ENCODE peak calls at places on chromosomes 5 and 9, in six cellular contexts. One of them, this sample, is unnamed.

GRCh38 chr5:143440448-143441102 is 37.1 kb upstream of the NR3C1 start:
- DNase-seq in HCT116: no peak
- DNase-seq in left lung: no peak
- DNase-seq in adrenal gland: no peak
- DNase-seq in esophagus muscularis mucosa: no peak
- DNase-seq in Peyer's patch: no peak
- DNase-seq in this sample: no peak

GRCh38 chr5:144189800-144190429 is 19.2 kb downstream of the KCTD16 start:
- DNase-seq in Peyer's patch: peak; percentile 87
- DNase-seq in HCT116: no peak
- DNase-seq in adrenal gland: peak; percentile 29
- DNase-seq in left lung: no peak
- DNase-seq in esophagus muscularis mucosa: no peak
- DNase-seq in this sample: peak; percentile 84

GRCh38 chr9:78714591-78714990 is 417.7 kb downstream of the PSAT1 start:
- DNase-seq in adrenal gland: no peak
- DNase-seq in esophagus muscularis mucosa: no peak
- DNase-seq in Peyer's patch: no peak
- DNase-seq in HCT116: no peak
- DNase-seq in left lung: no peak
- DNase-seq in this sample: no peak

GRCh38 chr5:79263290-79263689 is 27.4 kb downstream of the JMY start:
- DNase-seq in esophagus muscularis mucosa: no peak
- DNase-seq in left lung: no peak
- DNase-seq in Peyer's patch: no peak
- DNase-seq in HCT116: no peak
- DNase-seq in adrenal gland: no peak
- DNase-seq in this sample: no peak

GRCh38 chr5:112329429-112330090 is 89.5 kb downstream of the EPB41L4A start:
- DNase-seq in adrenal gland: no peak
- DNase-seq in left lung: no peak
- DNase-seq in esophagus muscularis mucosa: no peak
- DNase-seq in HCT116: no peak
- DNase-seq in Peyer's patch: no peak
- DNase-seq in this sample: no peak

GRCh38 chr5:36267905-36268304 is 26.2 kb upstream of the NADK2 start:
- DNase-seq in HCT116: no peak
- DNase-seq in left lung: no peak
- DNase-seq in Peyer's patch: no peak
- DNase-seq in esophagus muscularis mucosa: no peak
- DNase-seq in adrenal gland: no peak
- DNase-seq in this sample: no peak

GRCh38 chr9:124657526-124657925 is 113.6 kb downstream of the NR6A1 start:
- DNase-seq in adrenal gland: no peak
- DNase-seq in esophagus muscularis mucosa: no peak
- DNase-seq in HCT116: no peak
- DNase-seq in Peyer's patch: no peak
- DNase-seq in left lung: no peak
- DNase-seq in this sample: no peak

GRCh38 chr9:111438576-111439235 is 45.5 kb downstream of the ECPAS start:
- DNase-seq in esophagus muscularis mucosa: no peak
- DNase-seq in left lung: no peak
- DNase-seq in HCT116: no peak
- DNase-seq in adrenal gland: peak; percentile 54
- DNase-seq in Peyer's patch: no peak
- DNase-seq in this sample: no peak

GRCh38 chr9:36192196-36192595 is 1.5 kb downstream of the CLTA start:
- DNase-seq in Peyer's patch: no peak
- DNase-seq in left lung: no peak
- DNase-seq in esophagus muscularis mucosa: no peak
- DNase-seq in HCT116: no peak
- DNase-seq in adrenal gland: no peak
- DNase-seq in this sample: no peak

GRCh38 chr5:139273572-139274264 is 19.8 kb upstream of the MATR3 start:
- DNase-seq in Peyer's patch: peak; percentile 94
- DNase-seq in adrenal gland: peak; percentile 93
- DNase-seq in esophagus muscularis mucosa: peak; percentile 96
- DNase-seq in left lung: peak; percentile 98
- DNase-seq in HCT116: peak; percentile 74
- DNase-seq in this sample: peak; percentile 95
- TF ChIP-seq CTCF in Peyer's patch: peak; percentile 15
- TF ChIP-seq CTCF in adrenal gland: peak; percentile 38
- TF ChIP-seq CTCF in esophagus muscularis mucosa: no peak
- TF ChIP-seq CTCF in left lung: no peak
- TF ChIP-seq CTCF in HCT116: no peak
- TF ChIP-seq CTCF in this sample: peak; percentile 19

DNA sequence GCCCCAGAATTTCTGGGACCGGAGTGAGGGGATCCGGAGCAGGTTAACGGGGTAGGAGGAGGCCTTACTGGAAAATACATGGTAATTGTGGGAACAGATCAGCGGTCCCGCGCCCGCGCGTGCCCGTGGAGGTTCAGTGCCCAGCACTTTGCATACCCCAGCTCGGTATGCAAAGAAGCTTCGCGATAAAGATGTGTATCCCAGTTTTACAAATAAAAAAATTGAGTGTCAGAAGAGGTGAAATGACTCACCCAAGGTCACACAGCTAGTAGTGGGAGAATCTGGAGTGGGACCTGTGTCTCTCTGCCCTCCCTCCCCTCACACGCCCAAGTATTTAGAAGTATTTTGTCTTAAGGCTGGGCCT is 965 bp downstream of the NEURL1B start:
- DNase-seq in left lung: no peak
- DNase-seq in adrenal gland: no peak
- DNase-seq in Peyer's patch: no peak
- DNase-seq in esophagus muscularis mucosa: no peak
- DNase-seq in HCT116: no peak
- DNase-seq in this sample: no peak
- TF ChIP-seq CTCF in left lung: no peak
- TF ChIP-seq CTCF in adrenal gland: no peak
- TF ChIP-seq CTCF in Peyer's patch: no peak
- TF ChIP-seq CTCF in esophagus muscularis mucosa: no peak
- TF ChIP-seq CTCF in HCT116: no peak
- TF ChIP-seq CTCF in this sample: no peak

GRCh38 chr9:105557804-105558610 is at the start of gene FKTN:
- DNase-seq in HCT116: peak; percentile 64
- DNase-seq in left lung: peak; percentile 96
- DNase-seq in Peyer's patch: peak; percentile 95
- DNase-seq in esophagus muscularis mucosa: peak; percentile 95
- DNase-seq in adrenal gland: peak; percentile 88
- DNase-seq in this sample: peak; percentile 72
- TF ChIP-seq CTCF in HCT116: no peak
- TF ChIP-seq CTCF in left lung: no peak
- TF ChIP-seq CTCF in Peyer's patch: no peak
- TF ChIP-seq CTCF in esophagus muscularis mucosa: no peak
- TF ChIP-seq CTCF in adrenal gland: no peak
- TF ChIP-seq CTCF in this sample: no peak

DNA sequence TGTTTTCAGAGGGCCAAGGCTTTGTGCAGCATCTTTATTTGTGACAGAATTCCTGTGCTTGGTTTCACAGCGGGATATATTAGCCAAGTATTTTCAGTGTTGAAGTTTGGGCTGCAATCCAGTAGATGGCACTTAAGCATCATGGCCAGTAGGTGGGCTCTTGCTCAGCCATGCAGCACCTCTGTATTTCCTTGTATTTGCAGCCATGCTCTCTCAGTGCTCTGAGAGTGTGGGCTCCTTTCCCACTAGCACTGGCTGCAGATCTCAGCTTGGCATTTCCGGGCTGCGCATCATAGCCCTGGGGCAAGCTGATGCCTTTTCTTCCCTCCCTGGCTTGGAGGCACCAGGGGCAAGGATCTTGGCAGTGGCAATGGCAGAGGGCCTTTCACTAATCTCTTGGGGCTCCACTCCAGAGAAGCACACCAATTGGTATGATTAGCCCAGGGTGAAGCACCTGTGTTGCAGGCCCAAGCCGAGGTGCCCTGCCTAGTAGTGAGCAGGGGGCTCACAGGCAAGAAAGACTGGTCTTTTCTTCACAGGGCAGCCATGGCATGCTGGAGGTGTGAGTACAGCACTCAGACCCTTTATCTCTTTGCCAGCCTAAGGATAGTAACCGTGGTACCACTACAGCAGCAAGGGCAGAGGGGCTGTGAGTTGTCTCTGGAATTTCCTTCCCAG is 48.3 kb downstream of the SLCO6A1 start:
- DNase-seq in adrenal gland: no peak
- DNase-seq in esophagus muscularis mucosa: no peak
- DNase-seq in Peyer's patch: no peak
- DNase-seq in HCT116: peak; percentile 40
- DNase-seq in left lung: peak; percentile 5
- DNase-seq in this sample: no peak
- TF ChIP-seq CTCF in adrenal gland: no peak
- TF ChIP-seq CTCF in esophagus muscularis mucosa: no peak
- TF ChIP-seq CTCF in Peyer's patch: no peak
- TF ChIP-seq CTCF in HCT116: peak; percentile 57
- TF ChIP-seq CTCF in left lung: no peak
- TF ChIP-seq CTCF in this sample: no peak

GRCh38 chr5:158812381-158812780 is 287.3 kb downstream of the EBF1 start:
- DNase-seq in esophagus muscularis mucosa: peak; percentile 72
- DNase-seq in Peyer's patch: peak; percentile 90
- DNase-seq in adrenal gland: peak; percentile 22
- DNase-seq in HCT116: no peak
- DNase-seq in left lung: no peak
- DNase-seq in this sample: no peak

GRCh38 chr5:158811921-158812320 is 287.8 kb downstream of the EBF1 start:
- DNase-seq in esophagus muscularis mucosa: no peak
- DNase-seq in left lung: no peak
- DNase-seq in HCT116: no peak
- DNase-seq in Peyer's patch: no peak
- DNase-seq in adrenal gland: no peak
- DNase-seq in this sample: no peak

GRCh38 chr5:158813275-158813674 is 286.4 kb downstream of the EBF1 start:
- DNase-seq in adrenal gland: no peak
- DNase-seq in left lung: no peak
- DNase-seq in esophagus muscularis mucosa: peak; percentile 50
- DNase-seq in Peyer's patch: no peak
- DNase-seq in HCT116: no peak
- DNase-seq in this sample: no peak

GRCh38 chr5:158810615-158811014 is 289.1 kb downstream of the EBF1 start:
- DNase-seq in adrenal gland: no peak
- DNase-seq in left lung: no peak
- DNase-seq in esophagus muscularis mucosa: no peak
- DNase-seq in Peyer's patch: no peak
- DNase-seq in HCT116: no peak
- DNase-seq in this sample: no peak

GRCh38 chr5:158811350-158811749 is 288.4 kb downstream of the EBF1 start:
- DNase-seq in Peyer's patch: no peak
- DNase-seq in HCT116: no peak
- DNase-seq in esophagus muscularis mucosa: peak; percentile 39
- DNase-seq in adrenal gland: no peak
- DNase-seq in left lung: no peak
- DNase-seq in this sample: no peak
- TF ChIP-seq CTCF in Peyer's patch: no peak
- TF ChIP-seq CTCF in HCT116: no peak
- TF ChIP-seq CTCF in esophagus muscularis mucosa: no peak
- TF ChIP-seq CTCF in adrenal gland: no peak
- TF ChIP-seq CTCF in left lung: no peak
- TF ChIP-seq CTCF in this sample: no peak

DNA sequence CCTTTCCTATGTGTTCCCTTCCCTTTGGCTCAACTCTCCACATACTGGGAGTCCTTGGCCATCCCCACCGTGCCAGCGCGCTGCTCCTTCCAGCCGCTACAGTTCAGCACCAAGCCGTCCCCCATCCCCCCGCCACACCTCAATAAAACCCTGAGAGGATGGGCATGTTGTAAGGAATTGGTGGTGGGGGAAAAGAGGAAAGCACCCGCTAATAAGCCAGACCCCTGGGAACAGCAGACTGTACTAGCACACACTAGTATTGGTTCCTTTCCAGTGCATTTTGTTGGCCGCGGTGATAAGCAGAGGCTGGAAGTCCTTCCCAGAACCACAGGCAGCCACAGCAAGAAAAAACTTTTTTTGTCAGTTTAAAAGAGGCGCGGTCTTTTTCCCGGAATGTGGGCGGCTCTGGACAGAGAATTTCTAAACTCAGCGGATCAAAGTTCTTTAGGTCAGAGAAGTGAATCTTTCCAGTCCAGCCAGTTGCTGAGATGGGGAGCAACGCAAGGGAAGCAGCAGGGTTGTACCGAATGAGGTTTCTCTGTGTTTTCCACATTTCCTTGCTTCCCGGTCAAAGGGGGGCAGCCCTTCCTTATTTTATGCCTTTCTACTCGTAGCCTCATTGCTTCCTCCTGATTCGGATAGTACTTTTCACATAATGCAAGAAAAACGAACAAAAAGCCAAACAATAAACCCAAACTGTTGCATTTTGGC is 2.1 kb downstream of the CHSY3 start:
- DNase-seq in left lung: peak; percentile 51
- DNase-seq in HCT116: no peak
- DNase-seq in adrenal gland: no peak
- DNase-seq in esophagus muscularis mucosa: no peak
- DNase-seq in Peyer's patch: no peak
- DNase-seq in this sample: no peak
- TF ChIP-seq CTCF in left lung: no peak
- TF ChIP-seq CTCF in HCT116: peak; percentile 11
- TF ChIP-seq CTCF in adrenal gland: no peak
- TF ChIP-seq CTCF in esophagus muscularis mucosa: no peak
- TF ChIP-seq CTCF in Peyer's patch: no peak
- TF ChIP-seq CTCF in this sample: no peak

DNA sequence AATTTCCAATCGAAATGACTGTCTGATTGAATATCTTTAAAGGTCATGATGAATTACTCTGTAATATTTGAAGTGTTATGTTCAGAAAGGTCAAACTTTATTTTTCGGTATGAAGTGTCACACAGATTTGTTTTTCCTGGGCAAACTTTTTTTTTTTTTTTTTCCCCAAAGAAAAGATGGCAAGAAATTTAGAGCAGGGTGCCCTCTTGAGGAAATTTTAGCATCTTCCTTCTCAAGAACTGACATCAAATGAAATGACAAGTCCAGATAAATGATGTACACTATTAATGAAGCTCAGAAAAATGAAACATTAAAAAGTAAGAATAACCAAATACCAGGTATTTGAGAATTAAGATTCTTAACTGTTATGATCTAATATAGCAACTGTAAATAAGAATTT is 123.6 kb downstream of the INVS start:
- DNase-seq in left lung: no peak
- DNase-seq in adrenal gland: no peak
- DNase-seq in esophagus muscularis mucosa: no peak
- DNase-seq in HCT116: no peak
- DNase-seq in Peyer's patch: no peak
- DNase-seq in this sample: no peak
- TF ChIP-seq CTCF in left lung: no peak
- TF ChIP-seq CTCF in adrenal gland: peak; percentile 23
- TF ChIP-seq CTCF in esophagus muscularis mucosa: peak; percentile 25
- TF ChIP-seq CTCF in HCT116: peak; percentile 32
- TF ChIP-seq CTCF in Peyer's patch: no peak
- TF ChIP-seq CTCF in this sample: no peak

GRCh38 chr5:72245517-72246238 is 74.4 kb downstream of the MRPS27 start:
- DNase-seq in left lung: no peak
- DNase-seq in esophagus muscularis mucosa: no peak
- DNase-seq in HCT116: no peak
- DNase-seq in adrenal gland: no peak
- DNase-seq in Peyer's patch: no peak
- DNase-seq in this sample: no peak

GRCh38 chr5:72243706-72244105 is 76.3 kb downstream of the MRPS27 start:
- DNase-seq in adrenal gland: no peak
- DNase-seq in esophagus muscularis mucosa: no peak
- DNase-seq in left lung: no peak
- DNase-seq in HCT116: no peak
- DNase-seq in Peyer's patch: no peak
- DNase-seq in this sample: no peak

GRCh38 chr5:72246239-72246580 is 73.8 kb downstream of the MRPS27 start:
- DNase-seq in esophagus muscularis mucosa: no peak
- DNase-seq in Peyer's patch: no peak
- DNase-seq in left lung: no peak
- DNase-seq in HCT116: no peak
- DNase-seq in adrenal gland: no peak
- DNase-seq in this sample: no peak

GRCh38 chr5:72242796-72243475 is 77.1 kb downstream of the MRPS27 start:
- DNase-seq in Peyer's patch: no peak
- DNase-seq in adrenal gland: no peak
- DNase-seq in left lung: no peak
- DNase-seq in esophagus muscularis mucosa: no peak
- DNase-seq in HCT116: no peak
- DNase-seq in this sample: no peak

GRCh38 chr5:72244862-72245371 is 75.1 kb downstream of the MRPS27 start:
- DNase-seq in left lung: no peak
- DNase-seq in esophagus muscularis mucosa: no peak
- DNase-seq in adrenal gland: peak; percentile 45
- DNase-seq in HCT116: peak; percentile 24
- DNase-seq in Peyer's patch: no peak
- DNase-seq in this sample: no peak
- TF ChIP-seq CTCF in left lung: no peak
- TF ChIP-seq CTCF in esophagus muscularis mucosa: no peak
- TF ChIP-seq CTCF in adrenal gland: peak; percentile 55
- TF ChIP-seq CTCF in HCT116: peak; percentile 30
- TF ChIP-seq CTCF in Peyer's patch: no peak
- TF ChIP-seq CTCF in this sample: no peak

This sample was measured in CD14-positive monocyte.